ENCODE peak calls at places on chromosomes 5 and 9, in seven cellular contexts. S is pancreas, V is right atrium auricular region, N is SK-N-SH, Q is T-helper 17 cell, W is C1 segment of cervical spinal cord, T is GM04504. U is an unnamed sample.

GRCh38 chr5:122704247-122705036 is 70.4 kb upstream of the SNX2 start:
- DNase-seq in S (no peak), V (no peak), N (peak), Q (no peak), W (no peak), T (peak), U (peak)

GRCh38 chr9:130639866-130640555 is 24.4 kb upstream of the PRDM12 start:
- DNase-seq in S (no peak), V (no peak), N (no peak), Q (no peak), W (no peak), T (no peak), U (no peak)

GRCh38 chr9:82456621-82457020 is 468.0 kb downstream of the SPATA31D1 start:
- DNase-seq in S (no peak), V (no peak), N (no peak), Q (no peak), W (no peak), T (peak), U (peak)

GRCh38 chr9:91451431-91452270 is 28.0 kb upstream of the NFIL3 start:
- DNase-seq in S (no peak), V (no peak), N (no peak), Q (no peak), W (no peak), T (no peak), U (no peak)

GRCh38 chr9:94611638-94612068 is 18.0 kb upstream of the FBP2 start:
- DNase-seq in S (no peak), V (no peak), N (no peak), Q (no peak), W (no peak), T (no peak), U (no peak)

GRCh38 chr5:178301641-178302040 is 69.0 kb upstream of the PHYKPL start:
- DNase-seq in S (no peak), V (no peak), N (no peak), Q (no peak), W (no peak), T (no peak), U (no peak)

GRCh38 chr5:3600106-3600997 is 4.7 kb downstream of the IRX1 start:
- DNase-seq in S (no peak), V (no peak), N (peak), Q (no peak), W (no peak), T (no peak), U (no peak)

GRCh38 chr5:37576496-37576895 is 197.4 kb downstream of the WDR70 start:
- DNase-seq in S (no peak), V (no peak), N (no peak), Q (no peak), W (no peak), T (no peak), U (no peak)

GRCh38 chr5:6228257-6229250 is 149.8 kb downstream of the MED10 start:
- DNase-seq in S (no peak), V (no peak), N (no peak), Q (no peak), W (no peak), T (no peak), U (no peak)

GRCh38 chr9:72954431-72955420 is 1.9 kb upstream of the ALDH1A1 start:
- DNase-seq in S (no peak), V (peak), N (no peak), Q (no peak), W (no peak), T (peak), U (no peak)

GRCh38 chr9:134492281-134492691 is 149.3 kb upstream of the COL5A1 start:
- DNase-seq in S (no peak), V (peak), N (peak), Q (no peak), W (no peak), T (peak), U (peak)

GRCh38 chr5:156481741-156482140 is 154.8 kb downstream of the SGCD start:
- DNase-seq in S (no peak), V (no peak), N (no peak), Q (no peak), W (no peak), T (no peak), U (no peak)

GRCh38 chr5:96733771-96734498 is 71.8 kb downstream of the CAST start:
- DNase-seq in S (no peak), V (no peak), N (no peak), Q (no peak), W (no peak), T (no peak), U (no peak)

GRCh38 chr5:139847790-139848507 is 52.3 kb downstream of the PSD2 start:
- DNase-seq in S (peak), V (peak), N (peak), Q (peak), W (peak), T (no peak), U (no peak)

GRCh38 chr5:82155305-82155704 is 122.8 kb downstream of the RPS23 start:
- DNase-seq in S (no peak), V (no peak), N (no peak), Q (no peak), W (no peak), T (no peak), U (no peak)

GRCh38 chr5:73564018-73564417 is 1.4 kb downstream of the ANKRA2 start:
- DNase-seq in S (no peak), V (no peak), N (peak), Q (no peak), W (no peak), T (no peak), U (no peak)

GRCh38 chr5:42887094-42887493 is 75.4 kb upstream of the SELENOP start:
- DNase-seq in S (no peak), V (no peak), N (no peak), Q (no peak), W (no peak), T (no peak), U (no peak)

GRCh38 chr5:157180374-157181264 is at the start of gene ITK:
- DNase-seq in S (no peak), V (peak), N (no peak), Q (no peak), W (no peak), T (no peak), U (no peak)

GRCh38 chr5:140794594-140795258 is at the start of gene PCDHA2:
- DNase-seq in S (no peak), V (no peak), N (no peak), Q (no peak), W (no peak), T (no peak), U (no peak)

GRCh38 chr9:127022913-127023665 is 99.3 kb downstream of the ANGPTL2 start:
- DNase-seq in S (no peak), V (peak), N (no peak), Q (no peak), W (no peak), T (no peak), U (no peak)

GRCh38 chr5:172640822-172641358 is at the start of gene NEURL1B:
- DNase-seq in S (peak), V (peak), N (peak), Q (no peak), W (peak), T (no peak), U (peak)

U was measured in amniotic stem cell.